ENCODE peak calls at places on chromosomes 3 and 15, in ten cellular contexts. One of them, this sample, is unnamed.

GRCh38 chr3:48548731-48549705 is 7.6 kb downstream of the PFKFB4 start:
- DNase-seq in GM12865: peak
- DNase-seq in HFF-Myc: peak
- DNase-seq in cardiac muscle cell: peak
- DNase-seq in mucosa of descending colon: peak
- DNase-seq in A549: no peak
- DNase-seq in fibroblast of lung: peak
- DNase-seq in PC-9: peak
- DNase-seq in BJ: no peak
- DNase-seq in left ventricle myocardium inferior: peak
- DNase-seq in this sample: peak

GRCh38 chr3:35254917-35255316 is 384.4 kb upstream of the ARPP21 start:
- DNase-seq in BJ: no peak
- DNase-seq in fibroblast of lung: no peak
- DNase-seq in left ventricle myocardium inferior: no peak
- DNase-seq in HFF-Myc: no peak
- DNase-seq in cardiac muscle cell: no peak
- DNase-seq in GM12865: no peak
- DNase-seq in A549: no peak
- DNase-seq in mucosa of descending colon: no peak
- DNase-seq in PC-9: no peak
- DNase-seq in this sample: no peak

GRCh38 chr3:56921573-56922571 is 120.1 kb upstream of the ARHGEF3 start:
- DNase-seq in cardiac muscle cell: peak
- DNase-seq in fibroblast of lung: peak
- DNase-seq in HFF-Myc: no peak
- DNase-seq in GM12865: peak
- DNase-seq in BJ: no peak
- DNase-seq in left ventricle myocardium inferior: no peak
- DNase-seq in A549: no peak
- DNase-seq in PC-9: no peak
- DNase-seq in mucosa of descending colon: no peak
- DNase-seq in this sample: no peak

GRCh38 chr15:23483821-23484299 is 36.8 kb upstream of the GOLGA6L2 start:
- DNase-seq in GM12865: no peak
- DNase-seq in cardiac muscle cell: no peak
- DNase-seq in fibroblast of lung: peak
- DNase-seq in PC-9: no peak
- DNase-seq in mucosa of descending colon: no peak
- DNase-seq in A549: peak
- DNase-seq in HFF-Myc: no peak
- DNase-seq in left ventricle myocardium inferior: no peak
- DNase-seq in BJ: no peak
- DNase-seq in this sample: no peak

GRCh38 chr15:39511000-39511914 is 69.6 kb upstream of the THBS1 start:
- DNase-seq in cardiac muscle cell: peak
- DNase-seq in GM12865: no peak
- DNase-seq in mucosa of descending colon: peak
- DNase-seq in HFF-Myc: peak
- DNase-seq in A549: no peak
- DNase-seq in PC-9: peak
- DNase-seq in BJ: peak
- DNase-seq in left ventricle myocardium inferior: peak
- DNase-seq in fibroblast of lung: peak
- DNase-seq in this sample: no peak

GRCh38 chr3:192819001-192819569 is 91.7 kb upstream of the FGF12 start:
- DNase-seq in fibroblast of lung: peak
- DNase-seq in GM12865: peak
- DNase-seq in left ventricle myocardium inferior: no peak
- DNase-seq in mucosa of descending colon: no peak
- DNase-seq in cardiac muscle cell: peak
- DNase-seq in HFF-Myc: peak
- DNase-seq in BJ: no peak
- DNase-seq in PC-9: peak
- DNase-seq in A549: peak
- DNase-seq in this sample: no peak

GRCh38 chr15:80567721-80568157 is 127.4 kb upstream of the ABHD17C start:
- DNase-seq in cardiac muscle cell: peak
- DNase-seq in PC-9: peak
- DNase-seq in A549: peak
- DNase-seq in BJ: peak
- DNase-seq in mucosa of descending colon: no peak
- DNase-seq in fibroblast of lung: peak
- DNase-seq in left ventricle myocardium inferior: no peak
- DNase-seq in GM12865: peak
- DNase-seq in HFF-Myc: peak
- DNase-seq in this sample: peak

GRCh38 chr15:73029003-73029527 is 23.2 kb upstream of the NEO1 start:
- DNase-seq in PC-9: no peak
- DNase-seq in GM12865: no peak
- DNase-seq in left ventricle myocardium inferior: no peak
- DNase-seq in HFF-Myc: no peak
- DNase-seq in BJ: no peak
- DNase-seq in fibroblast of lung: peak
- DNase-seq in A549: no peak
- DNase-seq in mucosa of descending colon: no peak
- DNase-seq in cardiac muscle cell: peak
- DNase-seq in this sample: no peak

GRCh38 chr3:23402728-23403505 is 199.8 kb downstream of the UBE2E2 start:
- DNase-seq in cardiac muscle cell: no peak
- DNase-seq in GM12865: peak
- DNase-seq in PC-9: no peak
- DNase-seq in HFF-Myc: no peak
- DNase-seq in mucosa of descending colon: no peak
- DNase-seq in left ventricle myocardium inferior: no peak
- DNase-seq in fibroblast of lung: peak
- DNase-seq in A549: no peak
- DNase-seq in BJ: no peak
- DNase-seq in this sample: no peak

GRCh38 chr3:107450254-107450653 is 72.5 kb upstream of the BBX start:
- DNase-seq in PC-9: no peak
- DNase-seq in BJ: no peak
- DNase-seq in left ventricle myocardium inferior: no peak
- DNase-seq in mucosa of descending colon: no peak
- DNase-seq in GM12865: no peak
- DNase-seq in HFF-Myc: no peak
- DNase-seq in fibroblast of lung: peak
- DNase-seq in cardiac muscle cell: no peak
- DNase-seq in A549: no peak
- DNase-seq in this sample: no peak

GRCh38 chr3:152193673-152194267 is 75.0 kb upstream of the MBNL1 start:
- DNase-seq in HFF-Myc: no peak
- DNase-seq in left ventricle myocardium inferior: no peak
- DNase-seq in fibroblast of lung: no peak
- DNase-seq in BJ: no peak
- DNase-seq in GM12865: peak
- DNase-seq in PC-9: no peak
- DNase-seq in cardiac muscle cell: no peak
- DNase-seq in mucosa of descending colon: peak
- DNase-seq in A549: no peak
- DNase-seq in this sample: no peak

GRCh38 chr3:113894927-113895326 is 52.9 kb upstream of the ZDHHC23 start:
- DNase-seq in fibroblast of lung: no peak
- DNase-seq in mucosa of descending colon: no peak
- DNase-seq in HFF-Myc: no peak
- DNase-seq in GM12865: no peak
- DNase-seq in A549: no peak
- DNase-seq in cardiac muscle cell: no peak
- DNase-seq in left ventricle myocardium inferior: no peak
- DNase-seq in PC-9: no peak
- DNase-seq in BJ: no peak
- DNase-seq in this sample: no peak

DNA sequence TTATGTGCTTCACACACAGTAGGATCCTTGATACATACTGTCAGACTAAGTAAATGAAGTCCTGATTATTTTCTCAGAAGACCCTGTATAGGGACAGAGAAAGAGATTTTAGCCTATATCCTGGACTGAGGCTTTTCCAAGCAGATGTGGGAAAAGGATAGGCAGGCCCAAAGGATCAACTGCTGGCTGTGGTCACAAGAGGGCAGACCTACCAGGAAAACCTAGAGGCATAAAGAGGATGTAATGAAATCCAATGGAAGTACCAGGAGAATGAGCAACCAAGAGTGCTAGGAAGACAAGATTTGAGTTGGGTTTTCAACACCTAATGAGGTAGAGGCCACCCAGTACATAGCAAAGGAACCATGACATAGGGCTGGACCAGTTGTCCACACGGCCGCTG is 23.1 kb downstream of the DCLK3 start:
- DNase-seq in mucosa of descending colon: no peak
- DNase-seq in BJ: no peak
- DNase-seq in fibroblast of lung: no peak
- DNase-seq in PC-9: no peak
- DNase-seq in GM12865: no peak
- DNase-seq in HFF-Myc: no peak
- DNase-seq in cardiac muscle cell: peak
- DNase-seq in left ventricle myocardium inferior: no peak
- DNase-seq in A549: no peak
- DNase-seq in this sample: no peak
- TF ChIP-seq CTCF in mucosa of descending colon: no peak
- TF ChIP-seq CTCF in BJ: peak
- TF ChIP-seq CTCF in fibroblast of lung: no peak
- TF ChIP-seq CTCF in PC-9: peak
- TF ChIP-seq CTCF in GM12865: no peak
- TF ChIP-seq CTCF in HFF-Myc: peak
- TF ChIP-seq CTCF in cardiac muscle cell: peak
- TF ChIP-seq CTCF in left ventricle myocardium inferior: peak
- TF ChIP-seq CTCF in A549: peak
- TF ChIP-seq CTCF in this sample: peak

GRCh38 chr3:53768478-53769459 is 77.5 kb downstream of the CHDH start:
- DNase-seq in PC-9: no peak
- DNase-seq in A549: no peak
- DNase-seq in HFF-Myc: no peak
- DNase-seq in GM12865: no peak
- DNase-seq in mucosa of descending colon: no peak
- DNase-seq in BJ: no peak
- DNase-seq in left ventricle myocardium inferior: no peak
- DNase-seq in cardiac muscle cell: no peak
- DNase-seq in fibroblast of lung: no peak
- DNase-seq in this sample: no peak

GRCh38 chr3:53763353-53763752 is 82.9 kb downstream of the CHDH start:
- DNase-seq in fibroblast of lung: no peak
- DNase-seq in mucosa of descending colon: no peak
- DNase-seq in BJ: no peak
- DNase-seq in cardiac muscle cell: no peak
- DNase-seq in GM12865: no peak
- DNase-seq in HFF-Myc: no peak
- DNase-seq in left ventricle myocardium inferior: no peak
- DNase-seq in PC-9: no peak
- DNase-seq in A549: no peak
- DNase-seq in this sample: no peak

GRCh38 chr3:53764376-53764775 is 81.8 kb downstream of the CHDH start:
- DNase-seq in PC-9: no peak
- DNase-seq in cardiac muscle cell: no peak
- DNase-seq in mucosa of descending colon: no peak
- DNase-seq in BJ: no peak
- DNase-seq in A549: no peak
- DNase-seq in GM12865: no peak
- DNase-seq in left ventricle myocardium inferior: no peak
- DNase-seq in HFF-Myc: no peak
- DNase-seq in fibroblast of lung: no peak
- DNase-seq in this sample: no peak

GRCh38 chr3:53765753-53766152 is 80.5 kb downstream of the CHDH start:
- DNase-seq in GM12865: no peak
- DNase-seq in BJ: no peak
- DNase-seq in cardiac muscle cell: no peak
- DNase-seq in PC-9: no peak
- DNase-seq in HFF-Myc: no peak
- DNase-seq in left ventricle myocardium inferior: no peak
- DNase-seq in A549: no peak
- DNase-seq in fibroblast of lung: no peak
- DNase-seq in mucosa of descending colon: no peak
- DNase-seq in this sample: no peak

DNA sequence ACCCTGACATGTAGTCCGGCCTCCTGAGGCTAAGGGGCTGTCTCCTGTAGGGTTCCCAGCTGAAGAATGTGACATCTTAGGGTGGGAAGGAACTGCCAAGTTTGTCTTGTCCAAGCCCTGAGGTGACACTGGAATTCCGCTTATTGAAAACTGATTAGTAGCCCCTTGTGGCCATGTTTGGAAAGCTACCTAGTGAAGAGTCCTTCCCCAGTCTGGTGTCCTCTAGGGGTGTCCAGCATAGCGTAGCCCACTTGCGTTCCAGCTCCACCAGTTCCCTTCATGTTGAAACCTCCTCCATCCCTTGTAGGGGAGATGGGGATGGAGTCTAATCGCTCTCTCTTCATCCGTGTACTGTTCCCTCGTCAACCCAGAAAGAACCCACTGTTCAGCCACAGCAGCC is 79.5 kb downstream of the CHDH start:
- DNase-seq in BJ: no peak
- DNase-seq in cardiac muscle cell: no peak
- DNase-seq in A549: no peak
- DNase-seq in left ventricle myocardium inferior: no peak
- DNase-seq in PC-9: no peak
- DNase-seq in fibroblast of lung: no peak
- DNase-seq in HFF-Myc: no peak
- DNase-seq in GM12865: no peak
- DNase-seq in mucosa of descending colon: no peak
- DNase-seq in this sample: no peak
- TF ChIP-seq CTCF in BJ: no peak
- TF ChIP-seq CTCF in cardiac muscle cell: no peak
- TF ChIP-seq CTCF in A549: no peak
- TF ChIP-seq CTCF in left ventricle myocardium inferior: no peak
- TF ChIP-seq CTCF in PC-9: no peak
- TF ChIP-seq CTCF in fibroblast of lung: no peak
- TF ChIP-seq CTCF in HFF-Myc: no peak
- TF ChIP-seq CTCF in GM12865: no peak
- TF ChIP-seq CTCF in mucosa of descending colon: no peak
- TF ChIP-seq CTCF in this sample: no peak

DNA sequence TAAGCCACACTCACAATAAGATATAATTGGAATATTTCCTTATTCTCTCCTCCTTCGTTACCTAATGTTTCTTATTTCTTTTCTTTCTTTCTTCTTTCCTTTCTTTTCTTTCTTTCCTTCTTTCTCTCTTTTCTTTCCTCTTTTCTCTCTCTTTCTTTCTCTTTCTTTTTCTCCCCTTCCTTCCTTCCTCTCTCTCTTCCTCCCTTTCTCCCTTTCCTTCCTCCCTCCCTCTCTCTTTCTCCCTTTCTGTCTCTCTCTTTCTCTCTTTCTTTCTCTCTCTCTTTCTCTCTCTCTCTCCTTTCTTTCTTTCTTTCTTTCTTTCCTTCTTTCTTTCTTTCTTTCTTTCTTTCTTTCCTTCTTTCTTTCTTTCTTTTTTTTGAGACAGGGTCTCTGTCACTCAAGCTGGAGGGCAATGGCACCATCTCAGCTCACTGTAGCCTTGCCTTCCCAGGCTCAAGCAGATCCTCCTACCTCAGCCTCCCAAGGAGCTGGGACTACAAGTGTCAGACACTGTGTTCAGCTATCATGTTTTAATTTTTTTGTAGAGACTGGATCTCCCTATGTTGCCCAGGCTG is 19.3 kb upstream of the PIAS1 start:
- DNase-seq in mucosa of descending colon: no peak
- DNase-seq in fibroblast of lung: no peak
- DNase-seq in PC-9: no peak
- DNase-seq in BJ: no peak
- DNase-seq in A549: no peak
- DNase-seq in left ventricle myocardium inferior: no peak
- DNase-seq in cardiac muscle cell: no peak
- DNase-seq in GM12865: no peak
- DNase-seq in HFF-Myc: no peak
- DNase-seq in this sample: no peak
- TF ChIP-seq CTCF in mucosa of descending colon: no peak
- TF ChIP-seq CTCF in fibroblast of lung: no peak
- TF ChIP-seq CTCF in PC-9: no peak
- TF ChIP-seq CTCF in BJ: no peak
- TF ChIP-seq CTCF in A549: no peak
- TF ChIP-seq CTCF in left ventricle myocardium inferior: no peak
- TF ChIP-seq CTCF in cardiac muscle cell: no peak
- TF ChIP-seq CTCF in GM12865: no peak
- TF ChIP-seq CTCF in HFF-Myc: no peak
- TF ChIP-seq CTCF in this sample: no peak

GRCh38 chr3:172276103-172276502 is 172.2 kb downstream of the GHSR start:
- DNase-seq in mucosa of descending colon: no peak
- DNase-seq in GM12865: peak
- DNase-seq in fibroblast of lung: no peak
- DNase-seq in cardiac muscle cell: no peak
- DNase-seq in PC-9: no peak
- DNase-seq in left ventricle myocardium inferior: no peak
- DNase-seq in BJ: no peak
- DNase-seq in HFF-Myc: no peak
- DNase-seq in A549: no peak
- DNase-seq in this sample: no peak
- TF ChIP-seq CTCF in mucosa of descending colon: no peak
- TF ChIP-seq CTCF in GM12865: no peak
- TF ChIP-seq CTCF in fibroblast of lung: no peak
- TF ChIP-seq CTCF in cardiac muscle cell: no peak
- TF ChIP-seq CTCF in PC-9: peak
- TF ChIP-seq CTCF in left ventricle myocardium inferior: peak
- TF ChIP-seq CTCF in BJ: no peak
- TF ChIP-seq CTCF in HFF-Myc: no peak
- TF ChIP-seq CTCF in A549: no peak
- TF ChIP-seq CTCF in this sample: no peak

This sample was measured in neural crest cell.